ENCODE peak calls at places on chromosome 1, in five cellular contexts. One of them, this sample, is unnamed.

GRCh38 chr1:153699116-153699515 is 20.6 kb downstream of the NPR1 start:
- DNase-seq in heart left ventricle: no peak
- DNase-seq in psoas muscle: no peak
- DNase-seq in IMR-90: peak; percentile 35
- DNase-seq in heart right ventricle: no peak
- DNase-seq in this sample: no peak

GRCh38 chr1:187842406-187843165 is 1013.8 kb downstream of the PLA2G4A start:
- DNase-seq in IMR-90: peak; percentile 16
- DNase-seq in psoas muscle: no peak
- DNase-seq in heart left ventricle: peak; percentile 15
- DNase-seq in heart right ventricle: peak; percentile 5
- DNase-seq in this sample: no peak

GRCh38 chr1:107464827-107465226 is 324.0 kb downstream of the NTNG1 start:
- DNase-seq in psoas muscle: no peak
- DNase-seq in heart right ventricle: no peak
- DNase-seq in IMR-90: no peak
- DNase-seq in heart left ventricle: no peak
- DNase-seq in this sample: no peak

GRCh38 chr1:47591801-47592200 is 154.0 kb downstream of the FOXD2 start:
- DNase-seq in psoas muscle: no peak
- DNase-seq in heart left ventricle: no peak
- DNase-seq in IMR-90: no peak
- DNase-seq in heart right ventricle: no peak
- DNase-seq in this sample: no peak

GRCh38 chr1:216388558-216388957 is 34.7 kb downstream of the USH2A start:
- DNase-seq in IMR-90: no peak
- DNase-seq in heart right ventricle: no peak
- DNase-seq in heart left ventricle: no peak
- DNase-seq in psoas muscle: no peak
- DNase-seq in this sample: no peak

GRCh38 chr1:66532798-66533783 is 862 bp upstream of the SGIP1 start:
- DNase-seq in heart right ventricle: peak; percentile 50
- DNase-seq in heart left ventricle: peak; percentile 57
- DNase-seq in IMR-90: peak; percentile 98
- DNase-seq in psoas muscle: peak; percentile 23
- DNase-seq in this sample: peak; percentile 66

GRCh38 chr1:82625562-82625961 is 824.8 kb downstream of the ADGRL2 start:
- DNase-seq in psoas muscle: no peak
- DNase-seq in heart right ventricle: no peak
- DNase-seq in heart left ventricle: no peak
- DNase-seq in IMR-90: no peak
- DNase-seq in this sample: no peak

GRCh38 chr1:201759194-201759814 is 69.7 kb upstream of the IPO9 start:
- DNase-seq in heart right ventricle: no peak
- DNase-seq in heart left ventricle: no peak
- DNase-seq in psoas muscle: no peak
- DNase-seq in IMR-90: peak; percentile 59
- DNase-seq in this sample: no peak

GRCh38 chr1:245153081-245153644 is 1.6 kb upstream of the KIF26B start:
- DNase-seq in psoas muscle: peak; percentile 30
- DNase-seq in heart left ventricle: peak; percentile 47
- DNase-seq in heart right ventricle: peak; percentile 41
- DNase-seq in IMR-90: peak; percentile 72
- DNase-seq in this sample: peak; percentile 34

GRCh38 chr1:183291216-183291762 is 105.2 kb downstream of the LAMC2 start:
- DNase-seq in psoas muscle: no peak
- DNase-seq in IMR-90: no peak
- DNase-seq in heart left ventricle: no peak
- DNase-seq in heart right ventricle: no peak
- DNase-seq in this sample: no peak

GRCh38 chr1:170290971-170291370 is 145.2 kb downstream of the NTMT2 start:
- DNase-seq in heart right ventricle: no peak
- DNase-seq in heart left ventricle: no peak
- DNase-seq in psoas muscle: no peak
- DNase-seq in IMR-90: peak; percentile 46
- DNase-seq in this sample: no peak

GRCh38 chr1:1274299-1274930 is 761 bp upstream of the UBE2J2 start:
- DNase-seq in psoas muscle: no peak
- DNase-seq in heart left ventricle: no peak
- DNase-seq in IMR-90: no peak
- DNase-seq in heart right ventricle: no peak
- DNase-seq in this sample: no peak

GRCh38 chr1:1274931-1275431 is 1.3 kb upstream of the UBE2J2 start:
- DNase-seq in heart right ventricle: no peak
- DNase-seq in heart left ventricle: no peak
- DNase-seq in psoas muscle: no peak
- DNase-seq in IMR-90: no peak
- DNase-seq in this sample: no peak

GRCh38 chr1:1272341-1273151 is 1.1 kb downstream of the UBE2J2 start:
- DNase-seq in psoas muscle: no peak
- DNase-seq in IMR-90: peak; percentile 35
- DNase-seq in heart left ventricle: no peak
- DNase-seq in heart right ventricle: no peak
- DNase-seq in this sample: no peak

GRCh38 chr1:1273535-1274298 is at the start of gene UBE2J2:
- DNase-seq in psoas muscle: peak; percentile 94
- DNase-seq in IMR-90: peak; percentile 90
- DNase-seq in heart right ventricle: peak; percentile 94
- DNase-seq in heart left ventricle: peak; percentile 96
- DNase-seq in this sample: peak; percentile 96

DNA sequence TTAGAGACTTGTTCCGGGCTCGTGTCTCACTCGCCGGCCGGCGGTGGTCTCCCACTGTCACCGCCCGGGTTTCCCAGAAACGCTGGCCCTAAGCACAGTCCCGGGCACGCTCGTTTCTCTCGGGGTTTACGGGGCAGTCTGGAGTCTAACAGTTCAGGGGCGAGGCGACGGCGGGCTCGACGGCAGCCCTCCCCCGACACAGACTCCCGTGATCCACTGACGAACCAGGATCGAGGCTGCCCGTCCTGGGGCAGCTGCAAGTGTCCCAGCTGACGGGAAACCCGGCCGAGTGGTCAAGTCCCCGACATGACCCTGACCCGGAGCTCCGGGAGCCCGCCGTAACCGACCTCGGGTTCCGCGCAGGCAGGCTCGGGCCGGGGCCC is 511 bp downstream of the UBE2J2 start:
- DNase-seq in heart left ventricle: no peak
- DNase-seq in heart right ventricle: no peak
- DNase-seq in psoas muscle: no peak
- DNase-seq in IMR-90: no peak
- DNase-seq in this sample: no peak
- TF ChIP-seq CTCF in heart left ventricle: no peak
- TF ChIP-seq CTCF in heart right ventricle: no peak
- TF ChIP-seq CTCF in psoas muscle: no peak
- TF ChIP-seq CTCF in IMR-90: no peak
- TF ChIP-seq CTCF in this sample: no peak

GRCh38 chr1:85692730-85693314 is 15.4 kb downstream of the ZNHIT6 start:
- DNase-seq in heart left ventricle: no peak
- DNase-seq in psoas muscle: no peak
- DNase-seq in heart right ventricle: no peak
- DNase-seq in IMR-90: peak; percentile 78
- DNase-seq in this sample: no peak
- H3K4me1 ChIP-seq in heart left ventricle: peaks cover 2% of the 10 kb centered on the region
- H3K4me1 ChIP-seq in psoas muscle: peaks cover 9% of the 10 kb centered on the region
- H3K4me1 ChIP-seq in heart right ventricle: peaks cover 16% of the 10 kb centered on the region
- H3K4me1 ChIP-seq in IMR-90: no peaks in the 10 kb centered on the region
- H3K4me1 ChIP-seq in this sample: peaks cover 4% of the 10 kb centered on the region

GRCh38 chr1:181151378-181152326 is 63.2 kb downstream of the IER5 start:
- DNase-seq in heart left ventricle: peak; percentile 73
- DNase-seq in psoas muscle: no peak
- DNase-seq in IMR-90: peak; percentile 51
- DNase-seq in heart right ventricle: peak; percentile 82
- DNase-seq in this sample: no peak

GRCh38 chr1:181153634-181153961 is 65.1 kb downstream of the IER5 start:
- DNase-seq in heart left ventricle: no peak
- DNase-seq in psoas muscle: no peak
- DNase-seq in heart right ventricle: no peak
- DNase-seq in IMR-90: no peak
- DNase-seq in this sample: no peak

GRCh38 chr1:181150842-181151241 is 62.3 kb downstream of the IER5 start:
- DNase-seq in psoas muscle: no peak
- DNase-seq in heart right ventricle: no peak
- DNase-seq in heart left ventricle: no peak
- DNase-seq in IMR-90: no peak
- DNase-seq in this sample: no peak

GRCh38 chr1:181155339-181155738 is 66.8 kb downstream of the IER5 start:
- DNase-seq in heart right ventricle: no peak
- DNase-seq in IMR-90: peak; percentile 24
- DNase-seq in heart left ventricle: no peak
- DNase-seq in psoas muscle: no peak
- DNase-seq in this sample: no peak

GRCh38 chr1:181152892-181153633 is 64.6 kb downstream of the IER5 start:
- DNase-seq in heart right ventricle: peak; percentile 92
- DNase-seq in IMR-90: peak; percentile 94
- DNase-seq in psoas muscle: peak; percentile 84
- DNase-seq in heart left ventricle: peak; percentile 89
- DNase-seq in this sample: peak; percentile 82
- TF ChIP-seq CTCF in heart right ventricle: no peak
- TF ChIP-seq CTCF in IMR-90: peak; percentile 45
- TF ChIP-seq CTCF in psoas muscle: peak; percentile 35
- TF ChIP-seq CTCF in heart left ventricle: peak; percentile 27
- TF ChIP-seq CTCF in this sample: no peak

GRCh38 chr1:51568231-51568935 is 48.5 kb upstream of the OSBPL9 start:
- DNase-seq in heart left ventricle: no peak
- DNase-seq in IMR-90: no peak
- DNase-seq in heart right ventricle: no peak
- DNase-seq in psoas muscle: no peak
- DNase-seq in this sample: no peak
- H3K4me1 ChIP-seq in heart left ventricle: peaks cover 5% of the 10 kb centered on the region
- H3K4me1 ChIP-seq in IMR-90: peaks cover 14% of the 10 kb centered on the region
- H3K4me1 ChIP-seq in heart right ventricle: peaks cover 18% of the 10 kb centered on the region
- H3K4me1 ChIP-seq in psoas muscle: peaks cover 60% of the 10 kb centered on the region
- H3K4me1 ChIP-seq in this sample: peaks cover 21% of the 10 kb centered on the region

GRCh38 chr1:51063121-51063520 is 38.9 kb upstream of the C1orf185 start:
- DNase-seq in IMR-90: peak; percentile 81
- DNase-seq in heart right ventricle: no peak
- DNase-seq in heart left ventricle: no peak
- DNase-seq in psoas muscle: no peak
- DNase-seq in this sample: no peak

GRCh38 chr1:51061231-51061943 is 40.6 kb upstream of the C1orf185 start:
- DNase-seq in psoas muscle: no peak
- DNase-seq in heart right ventricle: no peak
- DNase-seq in heart left ventricle: no peak
- DNase-seq in IMR-90: peak; percentile 18
- DNase-seq in this sample: no peak

GRCh38 chr1:51058863-51059262 is 43.2 kb upstream of the C1orf185 start:
- DNase-seq in heart right ventricle: no peak
- DNase-seq in heart left ventricle: no peak
- DNase-seq in IMR-90: peak; percentile 37
- DNase-seq in psoas muscle: no peak
- DNase-seq in this sample: no peak
- TF ChIP-seq CTCF in heart right ventricle: no peak
- TF ChIP-seq CTCF in heart left ventricle: no peak
- TF ChIP-seq CTCF in IMR-90: peak; percentile 60
- TF ChIP-seq CTCF in psoas muscle: no peak
- TF ChIP-seq CTCF in this sample: no peak

GRCh38 chr1:222989443-222989842 is 153.6 kb downstream of the TLR5 start:
- DNase-seq in IMR-90: no peak
- DNase-seq in heart left ventricle: no peak
- DNase-seq in heart right ventricle: no peak
- DNase-seq in psoas muscle: no peak
- DNase-seq in this sample: no peak
- H3K4me1 ChIP-seq in IMR-90: no peaks in the 10 kb centered on the region
- H3K4me1 ChIP-seq in heart left ventricle: no peaks in the 10 kb centered on the region
- H3K4me1 ChIP-seq in heart right ventricle: peaks cover 15% of the 10 kb centered on the region
- H3K4me1 ChIP-seq in psoas muscle: no peaks in the 10 kb centered on the region
- H3K4me1 ChIP-seq in this sample: no peaks in the 10 kb centered on the region

This sample was measured in pancreas.